ENCODE peak calls at places on chromosome 7, in five cellular contexts. X is neuronal stem cell, E is IMR-90, W is H9, M is H1. H is an unnamed sample.

GRCh38 chr7:34198089-34198686 is 292.8 kb downstream of the BMPER start:
- DNase-seq in X (no peak), E (no peak), W (no peak), M (no peak), H (no peak)

GRCh38 chr7:127322351-127322750 is 69.6 kb upstream of the GRM8 start:
- DNase-seq in X (no peak), E (no peak), W (no peak), M (no peak), H (no peak)

GRCh38 chr7:5296015-5296621 is 13.4 kb downstream of the SLC29A4 start:
- DNase-seq in X (no peak), E (no peak), W (no peak), M (peak; percentile 83), H (no peak)

GRCh38 chr7:30750574-30751256 is 1.2 kb upstream of the INMT start:
- DNase-seq in X (no peak), E (peak; percentile 92), W (no peak), M (no peak), H (peak; percentile 96)

GRCh38 chr7:98372993-98373392 is 27.9 kb downstream of the BAIAP2L1 start:
- DNase-seq in X (no peak), E (peak; percentile 81), W (no peak), M (no peak), H (peak; percentile 56)

GRCh38 chr7:6496842-6497636 is 49.3 kb upstream of the DAGLB start:
- DNase-seq in X (no peak), E (no peak), W (no peak), M (no peak), H (no peak)

GRCh38 chr7:104535841-104536240 is 207.4 kb downstream of the LHFPL3 start:
- DNase-seq in X (no peak), E (no peak), W (no peak), M (no peak), H (no peak)

GRCh38 chr7:479948-480499 is 39.6 kb downstream of the PDGFA start:
- DNase-seq in X (no peak), E (no peak), W (no peak), M (peak; percentile 52), H (no peak)

GRCh38 chr7:134422646-134423045 is 36.3 kb downstream of the AKR1B1 start:
- DNase-seq in X (no peak), E (no peak), W (no peak), M (no peak), H (no peak)

GRCh38 chr7:137354361-137354760 is 10.8 kb upstream of the PTN start:
- DNase-seq in X (no peak), E (peak; percentile 69), W (no peak), M (no peak), H (no peak)

GRCh38 chr7:55177068-55177530 is 158.3 kb downstream of the EGFR start:
- DNase-seq in X (no peak), E (no peak), W (no peak), M (no peak), H (peak; percentile 16)

GRCh38 chr7:44448922-44449321 is 41.5 kb downstream of the NUDCD3 start:
- DNase-seq in X (no peak), E (peak; percentile 31), W (no peak), M (no peak), H (no peak)

GRCh38 chr7:20721086-20721485 is 65.6 kb downstream of the SP8 start:
- DNase-seq in X (no peak), E (no peak), W (no peak), M (no peak), H (no peak)

GRCh38 chr7:35025391-35025870 is 11.9 kb downstream of the DPY19L1 start:
- DNase-seq in X (no peak), E (no peak), W (no peak), M (no peak), H (no peak)

GRCh38 chr7:25037325-25037724 is 57.3 kb upstream of the OSBPL3 start:
- DNase-seq in X (no peak), E (no peak), W (no peak), M (peak; percentile 10), H (peak; percentile 34)

GRCh38 chr7:13829914-13830603 is 159.4 kb downstream of the ETV1 start:
- DNase-seq in X (no peak), E (peak; percentile 91), W (no peak), M (no peak), H (peak; percentile 79)

GRCh38 chr7:74269757-74270277 is 15.6 kb upstream of the RFC2 start:
- DNase-seq in X (peak; percentile 61), E (peak; percentile 74), W (peak; percentile 90), M (peak; percentile 86), H (peak; percentile 78)

GRCh38 chr7:114589436-114589835 is 174.8 kb downstream of the FOXP2 start:
- DNase-seq in X (peak; percentile 15), E (no peak), W (no peak), M (no peak), H (no peak)

GRCh38 chr7:44231088-44231487 is 30.3 kb downstream of the YKT6 start:
- DNase-seq in X (no peak), E (no peak), W (no peak), M (no peak), H (no peak)

GRCh38 chr7:37921876-37922275 is 1.4 kb downstream of the EPDR1 start:
- DNase-seq in X (no peak), E (no peak), W (no peak), M (no peak), H (no peak)

GRCh38 chr7:40996330-40996729 is 706.6 kb downstream of the INHBA start:
- DNase-seq in X (no peak), E (no peak), W (no peak), M (no peak), H (no peak)

GRCh38 chr7:132603241-132603789 is 27.0 kb upstream of the PLXNA4 start:
- DNase-seq in X (no peak), E (no peak), W (no peak), M (no peak), H (no peak)

DNA sequence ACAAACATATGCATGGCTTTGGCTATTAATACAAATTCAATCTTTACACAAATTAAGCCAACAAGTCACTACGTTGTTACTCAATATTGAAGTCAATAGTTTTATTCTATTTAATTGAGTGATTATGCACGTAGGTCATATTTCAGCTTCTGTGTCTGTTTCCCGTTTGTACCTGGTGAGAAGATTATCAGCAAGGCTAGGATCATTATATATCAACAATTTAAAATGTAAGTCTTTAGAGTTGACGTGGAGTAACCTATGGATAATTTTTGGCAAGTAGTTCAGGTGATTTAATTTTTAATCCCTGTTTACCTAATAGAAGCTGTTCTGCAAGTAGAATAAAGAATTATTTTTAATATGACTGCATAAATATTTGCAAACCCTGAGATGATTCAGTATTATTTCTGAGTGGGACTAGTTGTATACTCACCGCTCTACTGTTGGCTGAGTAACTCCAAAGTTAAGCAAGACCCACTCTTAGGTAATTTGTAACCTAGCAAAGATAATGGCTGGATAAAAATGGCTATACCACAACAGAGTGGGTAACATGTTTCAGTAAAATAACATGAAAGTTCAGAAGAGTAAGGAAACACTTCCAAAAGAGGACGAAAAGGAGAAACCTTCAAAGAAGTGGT is 161.0 kb downstream of the HGF start:
- DNase-seq in X (no peak), E (peak; percentile 84), W (no peak), M (no peak), H (no peak)
- H2BK15ac ChIP-seq in X (no peak overlapping the region), E (no peak overlapping the region), W (no peak overlapping the region), M (no peak overlapping the region), H (no peak overlapping the region)

GRCh38 chr7:93427107-93427506 is 147.4 kb downstream of the CALCR start:
- DNase-seq in X (no peak), E (no peak), W (no peak), M (no peak), H (no peak)
- H3K14ac ChIP-seq in X (no peak overlapping the region), E (no peak overlapping the region), W (no peak overlapping the region), M (no peak overlapping the region), H (no peak overlapping the region)

GRCh38 chr7:143285806-143286521 is 1.2 kb downstream of the TMEM139 start:
- DNase-seq in X (no peak), E (no peak), W (no peak), M (no peak), H (no peak)

GRCh38 chr7:143283344-143283743 is 1.4 kb upstream of the TMEM139 start:
- DNase-seq in X (no peak), E (no peak), W (peak; percentile 34), M (no peak), H (no peak)

GRCh38 chr7:143285454-143285756 is 647 bp downstream of the TMEM139 start:
- DNase-seq in X (no peak), E (no peak), W (peak; percentile 48), M (no peak), H (no peak)

GRCh38 chr7:143286522-143286890 is 1.6 kb upstream of the CASP2 start:
- DNase-seq in X (no peak), E (no peak), W (no peak), M (no peak), H (no peak)

GRCh38 chr7:143284591-143285453 is at the start of gene TMEM139:
- DNase-seq in X (no peak), E (no peak), W (peak; percentile 88), M (peak; percentile 67), H (no peak)
- H4K91ac ChIP-seq in X (no peak within 1 kb of the TSS), E (no peak within 1 kb of the TSS), W (no peak within 1 kb of the TSS), M (no peak within 1 kb of the TSS), H (no peak within 1 kb of the TSS)

DNA sequence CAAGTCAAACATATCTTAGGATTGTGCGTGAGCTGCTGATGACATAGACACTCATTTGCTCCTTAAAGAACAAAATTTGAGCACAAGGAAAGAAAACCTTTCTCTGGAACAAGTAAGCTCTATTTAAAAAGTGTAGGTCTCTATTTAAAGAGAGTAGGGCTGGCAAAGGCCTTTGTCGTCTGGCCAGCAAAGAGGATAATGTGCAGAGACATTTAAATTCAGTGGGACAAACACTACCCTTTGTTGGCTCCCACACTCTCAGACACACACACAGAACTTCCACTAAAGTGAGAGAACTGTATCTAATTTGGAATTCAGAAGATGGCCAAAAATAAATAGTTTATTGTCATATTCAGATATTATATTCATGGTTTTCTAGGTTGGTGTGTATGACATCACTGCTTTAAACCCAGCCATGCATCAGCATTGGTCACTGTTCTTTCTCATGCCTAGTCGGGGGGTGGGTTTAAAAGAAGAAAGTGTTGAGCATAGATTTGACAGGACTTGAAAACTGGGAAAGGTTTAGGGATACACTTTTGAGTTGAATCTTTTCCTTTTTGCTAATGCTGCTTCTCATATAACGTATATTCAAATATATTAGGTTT is 49.5 kb upstream of the HDAC9 start:
- DNase-seq in X (no peak), E (no peak), W (no peak), M (no peak), H (no peak)
- H2BK15ac ChIP-seq in X (no peak overlapping the region), E (no peak overlapping the region), W (no peak overlapping the region), M (no peak overlapping the region), H (no peak overlapping the region)

DNA sequence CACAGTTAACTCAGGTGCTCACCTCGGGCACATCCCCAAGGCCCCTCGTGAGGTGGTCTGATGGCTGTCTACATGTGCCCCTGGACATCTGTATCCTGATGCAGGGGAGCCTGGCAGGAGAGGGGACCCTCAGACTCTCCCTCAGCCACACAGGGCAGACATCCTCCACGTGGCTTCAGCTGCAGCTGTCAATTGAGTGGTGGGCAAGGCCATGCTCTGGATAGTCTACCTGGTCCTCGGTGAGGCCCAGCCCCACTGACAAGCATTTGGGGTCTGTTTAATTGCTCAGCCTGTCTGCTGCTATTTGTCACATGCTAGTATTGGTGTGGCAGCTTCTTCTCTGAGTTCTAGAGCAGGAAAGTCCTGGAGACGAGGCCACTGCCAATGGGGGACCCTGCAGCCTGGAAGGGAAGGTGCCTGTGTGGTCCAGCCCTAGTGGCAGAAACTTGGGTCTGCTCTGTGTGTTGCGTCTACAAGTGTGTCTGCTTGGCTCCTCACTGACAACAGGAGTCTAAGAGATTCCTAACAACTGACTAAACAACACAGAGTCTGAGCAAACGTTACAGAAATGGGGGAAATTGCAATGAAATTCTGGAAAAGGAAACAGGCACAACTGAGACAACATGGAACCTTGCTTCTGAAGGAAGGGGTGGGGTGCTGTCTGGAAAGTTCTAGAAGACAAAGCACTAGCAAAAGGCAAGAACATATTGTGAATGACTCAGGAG is 59.3 kb upstream of the IGFBP3 start:
- DNase-seq in X (no peak), E (peak; percentile 74), W (no peak), M (no peak), H (peak; percentile 66)
- H3K14ac ChIP-seq in X (peak overlapping the region; percentile 32), E (peak overlapping the region; percentile 96), W (no peak overlapping the region), M (no peak overlapping the region), H (no peak overlapping the region)

H was measured in mesenchymal stem cell.